ENCODE peak calls at places on chromosomes 3 and 15, in five cellular contexts. One of them, this sample, is unnamed.
A peak's percentile ranks its signal among the peaks of the same experiment; 100 is the strongest.

GRCh38 chr3:158845748-158846350 is 44.0 kb downstream of the MFSD1 start:
- DNase-seq in K562: peak; percentile 70
- DNase-seq in heart right ventricle: no peak
- DNase-seq in PC-9: peak; percentile 43
- DNase-seq in endodermal cell: no peak
- DNase-seq in this sample: no peak

GRCh38 chr3:179558742-179559364 is 3.9 kb upstream of the ACTL6A start:
- DNase-seq in K562: peak; percentile 54
- DNase-seq in endodermal cell: peak; percentile 90
- DNase-seq in heart right ventricle: peak; percentile 39
- DNase-seq in PC-9: peak; percentile 73
- DNase-seq in this sample: peak; percentile 80

GRCh38 chr3:142977399-142977728 is 13.9 kb upstream of the PAQR9 start:
- DNase-seq in endodermal cell: no peak
- DNase-seq in K562: no peak
- DNase-seq in heart right ventricle: no peak
- DNase-seq in PC-9: no peak
- DNase-seq in this sample: no peak

GRCh38 chr15:71048913-71049675 is 66.2 kb upstream of the THSD4 start:
- DNase-seq in heart right ventricle: no peak
- DNase-seq in endodermal cell: no peak
- DNase-seq in PC-9: no peak
- DNase-seq in K562: no peak
- DNase-seq in this sample: no peak

GRCh38 chr3:118488751-118489150 is 545.9 kb downstream of the IGSF11 start:
- DNase-seq in heart right ventricle: no peak
- DNase-seq in endodermal cell: no peak
- DNase-seq in K562: no peak
- DNase-seq in PC-9: no peak
- DNase-seq in this sample: no peak

GRCh38 chr15:20356444-20357138 is 185.0 kb downstream of the GOLGA6L6 start:
- DNase-seq in PC-9: peak; percentile 82
- DNase-seq in K562: peak; percentile 90
- DNase-seq in endodermal cell: peak; percentile 90
- DNase-seq in heart right ventricle: peak; percentile 64
- DNase-seq in this sample: peak; percentile 66

GRCh38 chr3:117526485-117527079 is 817.0 kb downstream of the TUSC7 start:
- DNase-seq in heart right ventricle: no peak
- DNase-seq in endodermal cell: peak; percentile 57
- DNase-seq in PC-9: peak; percentile 3
- DNase-seq in K562: peak; percentile 2
- DNase-seq in this sample: no peak

GRCh38 chr15:88797648-88798339 is 5.4 kb upstream of the ACAN start:
- DNase-seq in endodermal cell: no peak
- DNase-seq in heart right ventricle: no peak
- DNase-seq in PC-9: no peak
- DNase-seq in K562: no peak
- DNase-seq in this sample: no peak

GRCh38 chr15:48131324-48131723 is 10.5 kb downstream of the SLC24A5 start:
- DNase-seq in K562: no peak
- DNase-seq in PC-9: no peak
- DNase-seq in endodermal cell: no peak
- DNase-seq in heart right ventricle: no peak
- DNase-seq in this sample: no peak

GRCh38 chr3:189233225-189233858 is 61.6 kb downstream of the TPRG1 start:
- DNase-seq in PC-9: peak; percentile 74
- DNase-seq in heart right ventricle: peak; percentile 14
- DNase-seq in K562: peak; percentile 5
- DNase-seq in endodermal cell: peak; percentile 84
- DNase-seq in this sample: peak; percentile 74

GRCh38 chr15:80242132-80242769 is 9.8 kb downstream of the CTXND1 start:
- DNase-seq in PC-9: no peak
- DNase-seq in endodermal cell: peak; percentile 94
- DNase-seq in heart right ventricle: no peak
- DNase-seq in K562: peak; percentile 60
- DNase-seq in this sample: no peak

GRCh38 chr15:83300826-83301225 is 16.4 kb upstream of the BNC1 start:
- DNase-seq in K562: no peak
- DNase-seq in PC-9: no peak
- DNase-seq in heart right ventricle: no peak
- DNase-seq in endodermal cell: no peak
- DNase-seq in this sample: no peak

GRCh38 chr15:31887246-31887645 is 143.1 kb upstream of the CHRNA7 start:
- DNase-seq in endodermal cell: peak; percentile 79
- DNase-seq in K562: no peak
- DNase-seq in heart right ventricle: no peak
- DNase-seq in PC-9: no peak
- DNase-seq in this sample: no peak
- TF ChIP-seq CTCF in endodermal cell: peak; percentile 75
- TF ChIP-seq CTCF in K562: peak; percentile 2
- TF ChIP-seq CTCF in heart right ventricle: no peak
- TF ChIP-seq CTCF in PC-9: no peak
- TF ChIP-seq CTCF in this sample: no peak

GRCh38 chr3:132606085-132606484 is 9.0 kb downstream of the ACKR4 start:
- DNase-seq in PC-9: no peak
- DNase-seq in endodermal cell: no peak
- DNase-seq in heart right ventricle: no peak
- DNase-seq in K562: no peak
- DNase-seq in this sample: no peak
- H3K4me1 ChIP-seq in PC-9: no peaks in the 10 kb centered on the region
- H3K4me1 ChIP-seq in endodermal cell: no peaks in the 10 kb centered on the region
- H3K4me1 ChIP-seq in heart right ventricle: peaks cover 18% of the 10 kb centered on the region
- H3K4me1 ChIP-seq in K562: no peaks in the 10 kb centered on the region
- H3K4me1 ChIP-seq in this sample: no peaks in the 10 kb centered on the region

GRCh38 chr3:123028233-123028828 is 768 bp upstream of the SEMA5B start:
- DNase-seq in K562: peak; percentile 50
- DNase-seq in heart right ventricle: no peak
- DNase-seq in endodermal cell: peak; percentile 79
- DNase-seq in PC-9: peak; percentile 37
- DNase-seq in this sample: no peak
- TF ChIP-seq CTCF in K562: peak; percentile 59
- TF ChIP-seq CTCF in heart right ventricle: peak; percentile 29
- TF ChIP-seq CTCF in endodermal cell: peak; percentile 78
- TF ChIP-seq CTCF in PC-9: peak; percentile 67
- TF ChIP-seq CTCF in this sample: peak; percentile 63

GRCh38 chr3:150521458-150521857 is 24.8 kb downstream of the SERP1 start:
- DNase-seq in PC-9: no peak
- DNase-seq in endodermal cell: no peak
- DNase-seq in heart right ventricle: no peak
- DNase-seq in K562: no peak
- DNase-seq in this sample: no peak
- H3K4me1 ChIP-seq in PC-9: peaks cover 4% of the 10 kb centered on the region
- H3K4me1 ChIP-seq in endodermal cell: no peaks in the 10 kb centered on the region
- H3K4me1 ChIP-seq in heart right ventricle: no peaks in the 10 kb centered on the region
- H3K4me1 ChIP-seq in K562: peaks cover 4% of the 10 kb centered on the region
- H3K4me1 ChIP-seq in this sample: no peaks in the 10 kb centered on the region

DNA sequence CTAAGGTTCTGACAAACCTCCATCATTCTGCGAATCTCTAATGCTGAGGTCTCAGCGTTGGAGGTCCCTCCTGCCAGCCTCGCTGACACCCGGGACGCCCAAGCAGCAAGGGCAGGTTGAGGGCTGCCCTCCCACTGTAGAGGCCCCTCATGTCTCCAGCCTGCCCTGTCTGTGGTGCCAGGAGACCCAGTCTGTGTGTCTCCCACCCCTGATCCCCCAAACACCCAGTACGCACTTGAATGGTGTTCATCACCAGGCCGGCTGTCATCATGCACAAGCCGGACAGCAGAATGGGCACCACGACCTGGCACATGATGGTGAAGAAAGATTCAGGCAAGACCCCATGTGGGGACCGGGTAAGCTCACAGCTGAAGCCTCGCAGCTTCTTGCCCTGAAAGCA is 27.8 kb downstream of the SLC41A3 start:
- DNase-seq in heart right ventricle: no peak
- DNase-seq in endodermal cell: no peak
- DNase-seq in K562: no peak
- DNase-seq in PC-9: no peak
- DNase-seq in this sample: no peak
- TF ChIP-seq CTCF in heart right ventricle: no peak
- TF ChIP-seq CTCF in endodermal cell: no peak
- TF ChIP-seq CTCF in K562: no peak
- TF ChIP-seq CTCF in PC-9: no peak
- TF ChIP-seq CTCF in this sample: no peak

This sample was measured in right atrium auricular region.